ENCODE peak calls at places on chromosome 19, in nine cellular contexts. A is astrocyte; V is GM23338; M is tibial artery; O is heart right ventricle; S is colonic mucosa; I is adrenal gland; C is hepatocyte; R is naive thymus-derived CD4-positive, alpha-beta T cell. Q is an unnamed sample. For H3K36me3, the result is how much of the 10 kb centered on the place peaks cover.

GRCh38 chr19:42122691-42123607 is 9.3 kb downstream of the POU2F2 start:
- DNase-seq in I (no peak), O (no peak), A (no peak), S (no peak), M (no peak), R (peak), V (no peak), C (no peak), Q (no peak)

GRCh38 chr19:34393629-34394028 is 10.6 kb upstream of the PDCD2L start:
- DNase-seq in I (no peak), A (no peak), V (no peak), C (no peak), S (no peak), O (no peak), R (no peak), M (no peak), Q (no peak)

GRCh38 chr19:46859637-46860124 is 1.1 kb upstream of the ARHGAP35 start:
- DNase-seq in R (no peak), O (peak), S (peak), I (peak), A (no peak), M (peak), V (no peak), C (peak), Q (peak)

GRCh38 chr19:52211203-52211602 is 21.4 kb downstream of the PPP2R1A start:
- DNase-seq in A (no peak), V (no peak), R (no peak), M (peak), I (no peak), S (no peak), C (no peak), O (no peak), Q (no peak)

GRCh38 chr19:19597809-19598306 is 20.6 kb downstream of the PBX4 start:
- DNase-seq in A (no peak), C (no peak), R (peak), V (no peak), S (no peak), I (no peak), M (no peak), O (no peak), Q (no peak)

GRCh38 chr19:35756373-35757230 is at the start of gene HSPB6:
- DNase-seq in A (peak), M (peak), V (peak), O (peak), I (peak), S (peak), R (no peak), C (peak), Q (no peak)

GRCh38 chr19:42455621-42456081 is 12.9 kb upstream of the CXCL17 start:
- DNase-seq in S (peak), V (no peak), M (no peak), A (no peak), O (no peak), C (peak), R (no peak), I (no peak), Q (no peak)

GRCh38 chr19:4054471-4055208 is 12.1 kb downstream of the ZBTB7A start:
- DNase-seq in C (no peak), R (no peak), O (no peak), M (no peak), I (no peak), A (no peak), V (peak), S (peak), Q (peak)

GRCh38 chr19:19606021-19606420 is 12.5 kb downstream of the PBX4 start:
- DNase-seq in M (no peak), A (peak), I (no peak), O (no peak), S (peak), V (no peak), R (peak), C (peak), Q (no peak)

GRCh38 chr19:55373993-55374757 is 2.5 kb upstream of the TMEM190 start:
- DNase-seq in S (no peak), A (no peak), M (no peak), O (no peak), C (no peak), I (no peak), V (no peak), R (no peak), Q (no peak)

GRCh38 chr19:15323496-15324235 is 8.7 kb downstream of the BRD4 start:
- DNase-seq in O (peak), V (no peak), C (peak), R (no peak), I (peak), M (peak), A (no peak), S (peak), Q (no peak)

GRCh38 chr19:40601061-40601973 is at the start of gene LTBP4:
- DNase-seq in I (peak), C (peak), V (peak), M (peak), O (peak), S (peak), A (no peak), R (peak), Q (peak)

GRCh38 chr19:54418030-54418929 is 3.0 kb downstream of the TTYH1 start:
- DNase-seq in O (no peak), R (no peak), A (peak), V (peak), C (no peak), I (peak), M (no peak), S (no peak), Q (no peak)

GRCh38 chr19:7632340-7633203 is 947 bp downstream of the PCP2 start:
- DNase-seq in S (no peak), V (no peak), R (no peak), A (no peak), O (no peak), I (no peak), M (no peak), C (no peak), Q (no peak)

GRCh38 chr19:51375504-51376221 is 3.2 kb upstream of the NKG7 start:
- DNase-seq in I (peak), C (no peak), M (no peak), A (no peak), V (no peak), O (no peak), S (no peak), R (no peak), Q (no peak)

GRCh38 chr19:19361075-19361594 is 40.5 kb downstream of the MAU2 start:
- DNase-seq in R (peak), I (peak), S (peak), O (peak), M (peak), C (peak), A (peak), V (peak), Q (peak)

GRCh38 chr19:40521276-40521675 is 54.5 kb downstream of the SPTBN4 start:
- DNase-seq in A (no peak), O (no peak), I (no peak), M (no peak), C (no peak), S (no peak), R (no peak), V (no peak), Q (peak)

GRCh38 chr19:19443902-19444693 is 38.6 kb downstream of the GATAD2A start:
- DNase-seq in A (no peak), S (no peak), V (no peak), M (no peak), O (no peak), C (no peak), I (no peak), R (no peak), Q (no peak)

GRCh38 chr19:56839665-56840451 is 668 bp downstream of the PEG3 start:
- DNase-seq in M (peak), A (no peak), O (peak), V (no peak), R (no peak), I (peak), C (no peak), S (peak), Q (peak)

GRCh38 chr19:31905980-31906948 is 439.1 kb upstream of the ZNF507 start:
- DNase-seq in O (no peak), I (no peak), M (no peak), C (peak), S (no peak), A (no peak), V (no peak), R (no peak), Q (no peak)

GRCh38 chr19:37218592-37218935 is 550 bp downstream of the ZNF383 start:
- DNase-seq in C (no peak), I (peak), A (peak), O (no peak), V (no peak), R (no peak), M (no peak), S (no peak), Q (no peak)

GRCh38 chr19:18364826-18365528 is 21.0 kb upstream of the GDF15 start:
- DNase-seq in O (peak), M (peak), R (no peak), S (peak), V (peak), A (peak), I (peak), C (peak), Q (peak)

GRCh38 chr19:54561840-54562239 is 11.8 kb upstream of the LILRA2 start:
- DNase-seq in A (no peak), M (no peak), C (no peak), O (no peak), R (no peak), S (no peak), I (peak), V (no peak), Q (no peak)

GRCh38 chr19:46725036-46725820 is 8.3 kb upstream of the PRKD2 start:
- DNase-seq in C (no peak), M (no peak), A (no peak), O (no peak), S (no peak), I (no peak), R (no peak), V (no peak), Q (no peak)

GRCh38 chr19:48683349-48683748 is 10.5 kb upstream of the NTN5 start:
- DNase-seq in S (no peak), R (no peak), C (no peak), I (peak), A (peak), O (peak), M (no peak), V (no peak), Q (peak)

GRCh38 chr19:17946965-17947784 is 14.4 kb downstream of the CCDC124 start:
- DNase-seq in V (peak), O (no peak), R (peak), S (no peak), C (no peak), M (no peak), I (peak), A (no peak), Q (no peak)

GRCh38 chr19:10112895-10113591 is 1.6 kb downstream of the P2RY11 start:
- DNase-seq in C (peak), I (peak), V (peak), A (no peak), M (no peak), O (peak), S (peak), R (peak), Q (peak)

GRCh38 chr19:34678421-34678820 is 943 bp downstream of the ZNF302 start:
- DNase-seq in S (no peak), A (no peak), O (no peak), C (no peak), R (no peak), I (no peak), V (no peak), M (no peak), Q (no peak)

GRCh38 chr19:28482221-28482620 is 730.7 kb downstream of the UQCRFS1 start:
- DNase-seq in I (no peak), S (peak), V (peak), A (no peak), R (no peak), O (no peak), C (no peak), M (no peak), Q (no peak)

GRCh38 chr19:43624933-43625332 is 5.5 kb upstream of the ZNF428 start:
- DNase-seq in V (peak), S (peak), A (no peak), O (peak), C (no peak), M (no peak), R (peak), I (peak), Q (no peak)

GRCh38 chr19:40599331-40600085 is 1.7 kb upstream of the LTBP4 start:
- DNase-seq in S (no peak), M (peak), C (no peak), R (peak), I (no peak), A (no peak), O (peak), V (peak), Q (no peak)

GRCh38 chr19:8831373-8831772 is 731 bp downstream of the ZNF558 start:
- DNase-seq in A (no peak), S (no peak), C (no peak), I (no peak), R (no peak), O (no peak), V (no peak), M (no peak), Q (no peak)

GRCh38 chr19:8827277-8827676 is 4.8 kb downstream of the ZNF558 start:
- DNase-seq in M (no peak), O (no peak), S (no peak), I (no peak), V (no peak), R (no peak), C (no peak), A (no peak), Q (no peak)

GRCh38 chr19:8821748-8822241 is 10.3 kb downstream of the ZNF558 start:
- DNase-seq in I (no peak), S (no peak), A (peak), M (no peak), O (no peak), C (no peak), V (no peak), R (no peak), Q (no peak)

GRCh38 chr19:8831832-8832131 is 322 bp downstream of the ZNF558 start:
- DNase-seq in V (peak), M (no peak), C (no peak), I (no peak), S (no peak), A (no peak), R (no peak), O (no peak), Q (no peak)

DNA sequence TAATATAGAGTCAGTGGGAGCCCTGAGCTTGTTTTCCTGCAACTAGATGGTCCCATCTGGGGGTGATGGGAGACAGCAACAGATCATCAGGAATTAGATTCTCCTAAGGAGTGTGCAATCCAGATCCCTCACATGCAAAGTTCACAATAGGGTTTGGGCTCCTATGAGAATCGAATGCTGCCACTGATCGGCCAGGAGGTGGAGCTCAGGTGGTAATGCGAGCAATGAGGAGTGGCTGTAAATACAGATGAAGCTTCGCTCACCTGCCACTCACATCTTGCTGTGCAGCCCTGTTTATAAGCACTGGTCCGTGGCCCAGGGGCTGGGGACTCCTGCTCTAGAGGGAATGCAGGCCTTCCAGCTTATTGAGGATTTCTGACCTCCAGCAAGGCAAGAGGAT is 5.7 kb downstream of the ZNF558 start:
- DNase-seq in M (no peak), R (no peak), O (no peak), S (no peak), A (no peak), V (peak), I (no peak), C (no peak), Q (no peak)
- H3K36me3 ChIP-seq in M (half or more), R (under half), O (under half), S (under half), A (under half), V (under half), I (under half), C (under half), Q (under half)

GRCh38 chr19:11127905-11128304 is 27.7 kb downstream of the SPC24 start:
- DNase-seq in V (no peak), A (no peak), R (no peak), S (no peak), O (no peak), M (no peak), C (no peak), I (peak), Q (no peak)

GRCh38 chr19:11125994-11126685 is 29.4 kb downstream of the SPC24 start:
- DNase-seq in R (peak), M (peak), A (peak), I (peak), O (peak), S (peak), V (peak), C (peak), Q (peak)

GRCh38 chr19:11131471-11131870 is 24.1 kb downstream of the SPC24 start:
- DNase-seq in M (no peak), O (no peak), S (no peak), R (no peak), A (no peak), I (no peak), V (no peak), C (no peak), Q (no peak)

GRCh38 chr19:11136400-11137101 is 19.0 kb downstream of the SPC24 start:
- DNase-seq in O (no peak), V (no peak), M (no peak), R (no peak), I (no peak), S (no peak), A (peak), C (no peak), Q (no peak)

GRCh38 chr19:11130824-11131455 is 24.6 kb downstream of the SPC24 start:
- DNase-seq in O (peak), M (peak), V (peak), C (peak), I (peak), S (peak), A (peak), R (peak), Q (peak)
- H3K36me3 ChIP-seq in O (under half), M (half or more), V (half or more), C (under half), I (half or more), S (half or more), A (under half), R (under half), Q (half or more)

DNA sequence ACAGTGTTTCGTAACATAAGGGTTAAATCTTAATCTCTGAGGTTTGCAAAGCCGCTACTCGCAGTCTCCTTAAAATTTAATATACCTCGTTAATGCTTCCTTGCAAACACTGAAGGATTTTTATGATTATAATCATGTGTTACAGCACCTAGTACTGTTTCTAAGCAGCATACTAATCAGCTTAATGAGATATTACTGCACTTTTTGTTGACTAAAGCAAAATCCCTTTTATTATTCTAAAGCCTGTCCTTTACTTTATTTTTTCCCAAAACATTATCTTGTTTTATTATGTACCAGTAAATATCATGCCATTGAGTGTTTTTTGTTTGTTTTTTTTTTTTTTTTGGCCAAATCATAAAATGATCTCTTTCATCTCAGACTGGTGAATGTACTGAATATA is 70.5 kb downstream of the ZNF536 start:
- DNase-seq in S (no peak), C (no peak), O (no peak), A (no peak), V (no peak), M (no peak), I (no peak), R (no peak), Q (no peak)
- H3K36me3 ChIP-seq in S (under half), C (under half), O (under half), A (under half), V (under half), M (under half), I (under half), R (under half), Q (under half)

DNA sequence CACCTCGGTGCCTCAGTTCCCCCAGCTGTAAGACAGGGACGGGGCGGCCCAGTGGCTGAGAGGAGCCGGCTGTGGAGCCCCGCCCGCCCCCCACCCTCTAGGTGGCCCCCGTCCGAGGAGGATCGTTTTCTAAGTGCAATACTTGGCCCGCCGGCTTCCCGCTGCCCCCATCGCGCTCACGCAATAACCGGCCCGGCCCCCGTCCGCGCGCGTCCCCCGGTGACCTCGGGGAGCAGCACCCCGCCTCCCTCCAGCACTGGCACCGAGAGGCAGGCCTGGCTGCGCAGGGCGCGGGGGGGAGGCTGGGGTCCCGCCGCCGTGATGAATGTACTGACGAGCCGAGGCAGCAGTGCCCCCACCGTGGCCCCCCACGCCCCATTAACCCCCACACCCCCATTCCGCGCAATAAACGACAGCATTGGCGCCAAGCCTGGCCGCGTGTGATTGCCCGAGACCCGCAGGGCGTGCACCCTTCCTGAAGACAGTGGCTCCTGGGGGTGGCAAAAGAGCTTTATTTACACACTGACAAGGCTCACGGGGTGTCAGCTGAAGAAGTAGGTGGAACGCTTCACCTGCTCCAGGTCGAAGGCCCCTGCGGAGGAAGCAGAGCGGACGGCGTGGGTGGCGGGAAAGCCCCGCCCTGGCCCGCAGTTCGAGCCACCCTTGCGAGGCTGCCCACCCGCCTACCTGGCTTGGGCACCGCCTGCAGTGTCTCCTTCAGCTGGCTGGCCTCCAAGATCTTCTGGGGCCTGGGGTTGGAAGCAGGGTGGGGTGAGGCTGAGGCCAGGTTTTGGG is 16.4 kb downstream of the POLRMT start:
- DNase-seq in V (no peak), S (no peak), A (no peak), I (no peak), R (no peak), M (no peak), C (no peak), O (no peak), Q (no peak)
- H3K36me3 ChIP-seq in V (under half), S (under half), A (under half), I (under half), R (under half), M (half or more), C (under half), O (under half), Q (half or more)

DNA sequence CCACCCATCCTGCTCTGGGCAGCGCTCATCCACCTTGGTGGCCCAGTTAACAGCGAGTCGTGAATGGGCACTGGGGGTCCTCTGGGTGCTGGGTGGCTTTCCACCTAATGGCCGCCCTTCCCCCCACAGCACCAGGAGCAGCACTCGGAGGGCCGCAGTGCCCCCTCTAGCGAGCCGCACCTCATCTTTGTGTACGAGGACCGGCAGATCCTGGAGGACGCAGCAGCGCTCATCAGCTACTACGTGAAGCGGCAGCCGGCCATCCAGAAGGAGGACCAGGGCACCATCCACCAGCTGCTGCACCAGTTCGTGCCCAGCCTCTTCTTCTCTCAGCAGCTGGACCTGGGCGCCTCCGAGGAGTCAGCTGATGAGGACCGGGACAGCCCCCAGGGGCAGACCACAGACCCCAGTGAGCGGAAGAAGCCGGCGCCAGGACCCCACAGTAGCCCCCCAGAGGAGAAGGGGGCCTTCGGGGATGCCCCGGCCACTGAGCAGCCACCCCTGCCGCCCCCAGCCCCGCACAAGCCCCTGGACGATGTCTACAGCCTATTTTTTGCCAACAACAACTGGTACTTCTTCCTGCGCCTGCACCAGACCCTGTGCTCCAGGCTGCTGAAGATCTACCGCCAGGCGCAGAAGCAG is 19.3 kb upstream of the F2RL3 start:
- DNase-seq in A (no peak), S (no peak), O (no peak), I (no peak), R (no peak), M (no peak), V (no peak), C (no peak), Q (no peak)
- H3K36me3 ChIP-seq in A (under half), S (under half), O (under half), I (half or more), R (half or more), M (half or more), V (under half), C (under half), Q (under half)

GRCh38 chr19:44891016-44891882 is at the start of gene TOMM40:
- DNase-seq in A (peak), M (no peak), R (peak), C (peak), O (no peak), S (no peak), V (peak), I (peak), Q (no peak)
- H3K36me3 ChIP-seq in A (under half), M (half or more), R (under half), C (under half), O (under half), S (under half), V (under half), I (half or more), Q (under half)

GRCh38 chr19:2116507-2116906 is 19.8 kb downstream of the IZUMO4 start:
- DNase-seq in V (no peak), I (no peak), M (no peak), C (no peak), O (peak), R (no peak), S (no peak), A (no peak), Q (no peak)
- H3K36me3 ChIP-seq in V (under half), I (half or more), M (half or more), C (under half), O (under half), R (half or more), S (half or more), A (under half), Q (half or more)

Q was measured in BE2C.